ENCODE peak calls at places on chromosomes 2 and 18, in four cellular contexts. P is HCT116, X is HepG2, U is K562. L is an unnamed sample.
A peak's percentile ranks its signal among the peaks of the same experiment; 100 is the strongest.

GRCh38 chr2:207394203-207394741 is 135.5 kb upstream of the CREB1 start:
- DNase-seq in P (no peak), X (no peak), U (no peak), L (no peak)

GRCh38 chr2:149598014-149598395 is 10.4 kb upstream of the MMADHC start:
- DNase-seq in X (no peak), U (no peak), P (no peak), L (no peak)

GRCh38 chr2:215817046-215817445 is 196.3 kb downstream of the MREG start:
- DNase-seq in X (no peak), U (no peak), P (no peak), L (no peak)

GRCh38 chr18:36095936-36096519 is 28.7 kb upstream of the RPRD1A start:
- DNase-seq in P (peak; percentile 71), U (peak; percentile 74), X (peak; percentile 53), L (peak; percentile 25)

GRCh38 chr2:204145197-204146190 is 208.9 kb downstream of the ICOS start:
- DNase-seq in X (peak; percentile 65), P (peak; percentile 60), U (peak; percentile 69), L (peak; percentile 52)

GRCh38 chr2:107336536-107336935 is 450.6 kb upstream of the ST6GAL2 start:
- DNase-seq in X (no peak), U (no peak), P (no peak), L (no peak)

GRCh38 chr2:88735853-88736252 is 44.4 kb downstream of the RPIA start:
- DNase-seq in U (peak; percentile 72), X (no peak), P (peak; percentile 37), L (no peak)

GRCh38 chr2:95300391-95300938 is 3.3 kb downstream of the KCNIP3 start:
- DNase-seq in P (no peak), X (no peak), U (no peak), L (no peak)

GRCh38 chr2:191864623-191865521 is 18.0 kb upstream of the CAVIN2 start:
- DNase-seq in P (no peak), U (no peak), X (peak; percentile 84), L (no peak)

GRCh38 chr2:1777156-1777555 is 32.8 kb upstream of the PXDN start:
- DNase-seq in U (no peak), P (no peak), X (no peak), L (no peak)

GRCh38 chr2:100940766-100941645 is 61.1 kb upstream of the RPL31 start:
- DNase-seq in X (no peak), P (no peak), U (no peak), L (no peak)

GRCh38 chr2:119180891-119181290 is 22.3 kb upstream of the C1QL2 start:
- DNase-seq in P (no peak), X (no peak), U (no peak), L (no peak)

GRCh38 chr2:206084870-206085741 is 868 bp downstream of the INO80D start:
- DNase-seq in X (no peak), P (no peak), U (peak; percentile 40), L (no peak)

GRCh38 chr2:75340560-75340959 is 141.2 kb upstream of the TACR1 start:
- DNase-seq in X (no peak), P (no peak), U (no peak), L (no peak)

GRCh38 chr2:126658316-126658909 is 2.5 kb downstream of the GYPC start:
- DNase-seq in U (no peak), P (no peak), X (no peak), L (no peak)

GRCh38 chr2:237322564-237322963 is 91.4 kb downstream of the COL6A3 start:
- DNase-seq in X (peak; percentile 20), P (peak; percentile 37), U (peak; percentile 1), L (no peak)

GRCh38 chr18:70627100-70627802 is 338.4 kb downstream of the SOCS6 start:
- DNase-seq in X (no peak), U (no peak), P (no peak), L (no peak)

GRCh38 chr2:7010376-7010775 is 93.2 kb downstream of the RNF144A start:
- DNase-seq in X (no peak), U (no peak), P (no peak), L (no peak)

GRCh38 chr2:25517701-25518100 is 155.7 kb downstream of the DTNB start:
- DNase-seq in U (no peak), P (no peak), X (no peak), L (no peak)

GRCh38 chr2:46147626-46148368 is 149.4 kb upstream of the EPAS1 start:
- DNase-seq in U (no peak), P (no peak), X (no peak), L (no peak)

GRCh38 chr2:127891806-127892205 is 6.0 kb upstream of the AMMECR1L start:
- DNase-seq in X (no peak), U (no peak), P (no peak), L (no peak)
- TF ChIP-seq TCF7L2 in X (no peak), U (no peak), P (no peak), L (no peak)

GRCh38 chr2:422676-423435 is 135.0 kb upstream of the ALKAL2 start:
- DNase-seq in U (no peak), X (no peak), P (no peak), L (no peak)

GRCh38 chr2:421406-421805 is 133.5 kb upstream of the ALKAL2 start:
- DNase-seq in U (no peak), X (no peak), P (no peak), L (no peak)

GRCh38 chr2:425947-426346 is 138.1 kb upstream of the ALKAL2 start:
- DNase-seq in P (no peak), X (no peak), U (no peak), L (no peak)

GRCh38 chr2:424306-425172 is 136.6 kb upstream of the ALKAL2 start:
- DNase-seq in P (no peak), X (no peak), U (no peak), L (no peak)

GRCh38 chr2:423479-423878 is 135.6 kb upstream of the ALKAL2 start:
- DNase-seq in P (no peak), X (no peak), U (no peak), L (no peak)
- TF ChIP-seq REST in P (peak; percentile 20), X (peak; percentile 10), U (no peak), L (peak; percentile 58)

GRCh38 chr2:147051248-147051647 is 793.6 kb upstream of the ACVR2A start:
- DNase-seq in X (no peak), U (no peak), P (no peak), L (no peak)
- TF ChIP-seq TCF7L2 in X (no peak), U (no peak), P (no peak), L (no peak)

GRCh38 chr2:232783278-232783677 is 6.9 kb upstream of the KCNJ13 start:
- DNase-seq in U (no peak), P (no peak), X (no peak), L (no peak)
- TF ChIP-seq REST in U (no peak), P (no peak), X (no peak), L (no peak)

DNA sequence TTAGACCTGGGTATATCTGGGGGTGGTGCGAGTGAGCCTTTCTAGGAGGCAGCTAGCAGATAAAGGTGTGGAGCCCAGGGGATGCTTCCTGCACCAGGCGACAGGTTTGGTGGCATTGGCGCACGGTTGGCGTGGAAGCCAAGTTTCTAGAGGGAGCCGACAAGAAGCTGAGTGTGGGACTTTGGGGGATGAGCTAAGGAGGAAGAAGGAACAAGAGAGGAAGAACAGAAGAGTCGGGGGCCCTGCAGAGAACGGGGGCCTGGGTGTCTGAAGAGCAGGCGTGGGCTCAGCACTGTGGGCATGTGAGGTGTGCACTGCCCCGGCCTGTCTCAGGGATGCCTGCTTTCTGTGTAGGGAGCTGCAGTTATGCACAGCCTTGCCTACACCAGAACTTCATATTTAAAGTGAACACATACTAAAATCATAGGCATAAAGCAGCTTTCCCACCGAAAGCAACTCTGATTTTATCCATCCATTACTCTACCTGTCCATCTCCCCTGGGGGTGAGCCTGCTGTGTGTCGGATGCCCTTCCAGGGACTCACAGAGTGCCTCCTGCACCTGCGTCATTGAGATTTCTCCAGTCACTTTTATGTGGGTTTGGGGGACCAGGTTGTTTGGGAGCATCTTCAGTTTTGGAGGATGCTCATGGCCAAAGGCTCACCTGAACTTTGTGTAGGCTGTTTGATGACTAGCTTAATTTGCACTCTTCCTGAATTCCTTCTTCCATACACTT is 149.7 kb downstream of the LDLRAD4 start:
- DNase-seq in P (no peak), X (no peak), U (no peak), L (no peak)
- TF ChIP-seq TCF7L2 in P (no peak), X (no peak), U (no peak), L (no peak)

GRCh38 chr18:45275367-45276113 is 339.7 kb upstream of the SLC14A2 start:
- DNase-seq in U (peak; percentile 16), P (peak; percentile 28), X (peak; percentile 5), L (no peak)

GRCh38 chr18:45277870-45278269 is 337.4 kb upstream of the SLC14A2 start:
- DNase-seq in X (no peak), U (no peak), P (no peak), L (no peak)

GRCh38 chr18:45274026-45274425 is 341.2 kb upstream of the SLC14A2 start:
- DNase-seq in P (no peak), X (no peak), U (no peak), L (no peak)

GRCh38 chr18:45280486-45281263 is 334.6 kb upstream of the SLC14A2 start:
- DNase-seq in X (no peak), U (no peak), P (no peak), L (no peak)

DNA sequence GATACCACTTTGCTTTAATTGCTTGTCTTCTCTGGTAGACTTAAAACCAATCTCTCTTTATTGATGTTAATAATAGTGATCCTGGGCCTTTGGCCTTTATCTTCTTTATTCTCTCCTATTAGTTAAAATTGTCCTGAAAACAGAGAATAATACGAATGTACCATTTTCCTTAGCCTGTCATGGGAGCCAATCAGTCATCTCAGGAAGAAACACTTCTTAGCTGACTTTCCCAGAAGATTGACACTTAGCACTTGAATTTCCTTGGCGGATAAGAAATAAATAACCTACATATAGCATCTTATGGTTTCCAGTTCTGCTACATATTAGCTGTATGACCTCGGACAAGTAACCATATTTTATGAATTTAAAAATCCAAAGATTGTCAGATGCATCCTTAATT is 338.4 kb upstream of the SLC14A2 start:
- DNase-seq in X (no peak), P (no peak), U (no peak), L (no peak)
- TF ChIP-seq REST in X (no peak), P (no peak), U (no peak), L (no peak)

DNA sequence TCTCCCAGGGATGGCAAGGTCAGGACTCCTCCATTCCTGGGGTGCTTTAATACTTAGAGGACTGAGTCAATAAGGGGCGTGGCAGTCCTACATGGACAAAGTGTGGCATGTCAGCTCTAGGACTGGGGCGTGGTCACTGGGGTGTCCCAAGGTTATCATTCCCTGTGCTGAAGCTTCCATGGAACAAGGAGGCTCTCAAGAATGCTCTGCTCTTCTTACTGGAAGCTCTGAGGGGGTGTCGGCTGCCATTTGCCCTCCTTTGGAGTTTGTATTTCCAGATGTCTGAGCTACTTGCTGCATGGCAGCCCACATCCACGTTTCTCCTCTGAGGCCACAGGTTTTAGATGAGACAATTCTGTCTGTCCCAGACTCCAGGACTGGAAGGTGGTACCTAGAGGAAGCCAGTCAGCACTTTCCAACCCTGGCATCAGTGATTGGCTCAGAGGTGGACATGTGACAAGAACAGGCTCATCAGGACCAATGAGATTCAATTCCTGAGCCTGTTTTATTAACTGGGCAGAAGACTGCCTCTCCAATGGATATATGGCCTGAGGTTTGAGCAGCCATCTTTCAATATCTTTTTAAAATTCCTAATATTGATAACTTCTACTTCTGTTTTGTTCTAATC is 128.9 kb upstream of the ARL4C start:
- DNase-seq in X (no peak), P (no peak), U (no peak), L (no peak)
- TF ChIP-seq TCF7L2 in X (no peak), P (no peak), U (no peak), L (no peak)